ENCODE peak calls at places on chromosome 16, in six cellular contexts. R, F, X, H, E and Q are unnamed samples.

GRCh38 chr16:649646-650045 is 481 bp downstream of the WDR90 start:
- DNase-seq in F (peak; percentile 72), H (no peak), E (no peak), R (no peak), X (no peak), Q (peak; percentile 70)

GRCh38 chr16:85615014-85615851 is 2.1 kb downstream of the GSE1 start:
- DNase-seq in E (no peak), F (no peak), X (no peak), R (peak; percentile 73), H (peak; percentile 79), Q (no peak)

GRCh38 chr16:80518436-80518835 is 22.4 kb upstream of the DYNLRB2 start:
- DNase-seq in E (no peak), F (peak; percentile 20), X (no peak), R (no peak), H (no peak), Q (no peak)

GRCh38 chr16:12497558-12497957 is 306.1 kb downstream of the CPPED1 start:
- DNase-seq in F (no peak), H (no peak), R (no peak), E (no peak), X (no peak), Q (no peak)

GRCh38 chr16:60091479-60091878 is 1357.4 kb upstream of the GOT2 start:
- DNase-seq in H (no peak), R (no peak), X (no peak), F (no peak), E (no peak), Q (no peak)

GRCh38 chr16:11497329-11497805 is 89.4 kb downstream of the LITAF start:
- DNase-seq in R (peak; percentile 67), E (no peak), F (no peak), X (peak; percentile 37), H (peak; percentile 66), Q (no peak)

GRCh38 chr16:57304169-57305061 is 19.9 kb upstream of the PLLP start:
- DNase-seq in R (no peak), X (peak; percentile 40), E (no peak), H (peak; percentile 99), F (no peak), Q (no peak)

GRCh38 chr16:82650804-82651203 is 24.0 kb downstream of the CDH13 start:
- DNase-seq in F (no peak), R (no peak), E (no peak), X (no peak), H (no peak), Q (no peak)

GRCh38 chr16:3066440-3066748 is 954 bp downstream of the IL32 start:
- DNase-seq in X (no peak), H (no peak), F (no peak), E (no peak), R (no peak), Q (no peak)

GRCh38 chr16:30357085-30357714 is 2.1 kb upstream of the CD2BP2 start:
- DNase-seq in F (no peak), H (peak; percentile 36), R (no peak), X (no peak), E (no peak), Q (no peak)

GRCh38 chr16:22397459-22397858 is 23.0 kb upstream of the CDR2 start:
- DNase-seq in H (no peak), R (no peak), E (no peak), X (no peak), F (no peak), Q (no peak)

GRCh38 chr16:31331141-31331764 is 23.7 kb upstream of the ITGAX start:
- DNase-seq in H (no peak), F (peak; percentile 54), X (no peak), E (no peak), R (no peak), Q (no peak)

GRCh38 chr16:72848759-72849664 is 198.9 kb downstream of the ZFHX3 start:
- DNase-seq in E (peak; percentile 12), R (no peak), X (no peak), F (no peak), H (no peak), Q (no peak)
- TF ChIP-seq POLR2AphosphoS5 in E (no peak), R (no peak), X (no peak), F (no peak), H (no peak), Q (no peak)

GRCh38 chr16:1691276-1691675 is 13.2 kb downstream of the JPT2 start:
- DNase-seq in R (no peak), H (no peak), F (no peak), E (no peak), X (no peak), Q (no peak)
- TF ChIP-seq TAF1 in R (no peak), H (no peak), F (no peak), E (no peak), X (no peak), Q (no peak)

GRCh38 chr16:25257956-25258855 is 561 bp upstream of the ZKSCAN2 start:
- DNase-seq in E (peak; percentile 82), H (peak; percentile 92), R (peak; percentile 91), F (peak; percentile 59), X (peak; percentile 44), Q (peak; percentile 66)

GRCh38 chr16:25260416-25260815 is 2.8 kb upstream of the ZKSCAN2 start:
- DNase-seq in F (no peak), R (no peak), H (no peak), X (no peak), E (no peak), Q (no peak)

GRCh38 chr16:25258856-25259179 is 1.2 kb upstream of the ZKSCAN2 start:
- DNase-seq in R (no peak), F (no peak), H (no peak), X (no peak), E (no peak), Q (no peak)

GRCh38 chr16:25256821-25257503 is 683 bp downstream of the ZKSCAN2 start:
- DNase-seq in E (peak; percentile 39), H (peak; percentile 40), X (no peak), R (no peak), F (no peak), Q (no peak)

GRCh38 chr16:25257504-25257955 is at the start of gene ZKSCAN2:
- DNase-seq in X (peak; percentile 40), H (peak; percentile 88), R (peak; percentile 88), F (peak; percentile 80), E (peak; percentile 94), Q (peak; percentile 79)
- TF ChIP-seq POLR2A in X (peak; percentile 88), H (peak; percentile 90), R (peak; percentile 80), F (peak; percentile 79), E (peak; percentile 98), Q (peak; percentile 86)

DNA sequence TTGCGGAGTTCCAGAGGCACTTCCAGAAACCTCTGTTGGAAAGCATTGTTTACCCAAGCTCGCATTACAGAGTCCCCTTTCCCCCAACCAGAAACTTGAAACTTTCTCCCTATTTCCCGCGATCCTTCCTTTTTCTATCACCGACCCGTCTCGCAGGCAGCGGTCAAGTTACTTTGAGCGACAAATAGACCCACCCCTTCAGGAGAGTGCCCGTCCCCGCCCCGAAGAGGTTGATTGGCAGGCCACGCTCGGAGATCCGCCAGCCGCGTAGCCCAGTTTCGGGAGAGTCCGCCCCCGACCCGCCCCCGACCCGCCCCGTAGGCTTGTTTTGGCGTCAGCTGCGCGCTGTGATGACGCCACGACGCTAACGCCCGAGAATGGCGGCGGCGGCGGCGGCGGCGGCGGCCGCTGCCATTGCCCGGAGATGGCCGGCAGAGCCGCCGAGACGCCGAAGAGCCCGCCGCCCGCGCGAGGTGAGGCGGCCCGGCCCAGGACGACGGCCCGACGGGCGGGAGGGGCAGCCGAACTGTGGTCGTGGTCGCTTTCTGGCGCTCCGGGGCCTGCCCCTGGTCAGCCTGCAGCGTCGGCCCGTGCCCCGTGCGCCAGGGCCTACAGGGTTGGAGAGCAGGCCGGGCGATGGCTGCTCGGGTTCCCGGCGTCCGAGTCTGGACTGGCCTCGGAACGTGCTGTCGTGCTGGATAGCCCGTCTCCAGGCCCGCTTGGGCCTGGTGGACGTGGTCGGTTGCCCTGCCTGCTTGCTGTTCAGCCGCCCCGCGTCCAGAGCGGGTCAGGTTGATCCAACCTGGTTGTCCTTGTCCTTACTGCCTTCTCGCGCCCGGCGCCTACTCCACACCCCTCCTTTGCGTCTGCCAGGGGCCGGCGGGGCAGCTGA is at the start of gene PSKH1:
- DNase-seq in E (peak; percentile 97), R (peak; percentile 93), X (peak; percentile 74), H (peak; percentile 95), F (peak; percentile 99), Q (peak; percentile 99)
- TF ChIP-seq POLR2AphosphoS5 in E (peak; percentile 62), R (peak; percentile 81), X (no peak), H (peak; percentile 79), F (no peak), Q (peak; percentile 27)

DNA sequence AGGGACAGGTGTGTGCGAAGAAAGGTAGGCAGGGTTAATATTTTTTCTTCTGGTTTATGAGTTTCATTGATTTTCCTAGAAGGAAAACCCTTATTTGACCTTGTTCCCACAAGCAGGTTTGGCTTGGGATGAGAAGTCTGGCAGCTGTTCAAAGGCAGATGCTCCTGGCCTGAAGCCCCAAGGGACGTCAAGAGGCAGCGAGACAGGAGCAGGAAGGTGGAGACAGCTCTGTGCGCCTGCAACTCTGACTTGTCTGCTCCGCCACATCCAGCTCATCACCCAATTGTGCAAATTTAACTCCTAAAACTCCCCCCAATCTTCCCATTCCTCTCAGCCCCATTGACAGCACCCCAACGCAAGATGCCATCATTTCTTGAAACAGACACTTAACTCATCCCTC is 136.9 kb upstream of the XYLT1 start:
- DNase-seq in F (no peak), E (no peak), R (no peak), H (no peak), X (no peak), Q (no peak)
- TF ChIP-seq TAF1 in F (no peak), E (no peak), R (no peak), H (no peak), X (no peak), Q (no peak)

GRCh38 chr16:1770328-1771071 is 843 bp downstream of the NME3 start:
- DNase-seq in F (peak; percentile 78), X (no peak), R (peak; percentile 76), H (no peak), E (no peak), Q (peak; percentile 78)
- TF ChIP-seq POLR2A in F (no peak), X (peak; percentile 74), R (no peak), H (no peak), E (peak; percentile 63), Q (peak; percentile 57)